ENCODE peak calls at places on chromosomes 7 and 10, in six cellular contexts. G, E, N, Z, U and D are unnamed samples.
A peak's percentile ranks its signal among the peaks of the same experiment; 100 is the strongest.

GRCh38 chr10:132111871-132112341 is 46.2 kb downstream of the JAKMIP3 start:
- DNase-seq in E (no peak), Z (peak; percentile 34), N (no peak), U (peak; percentile 43), G (no peak), D (no peak)

GRCh38 chr10:15168296-15168780 is at the start of gene NMT2:
- DNase-seq in Z (no peak), N (peak; percentile 89), E (no peak), U (no peak), G (peak; percentile 62), D (peak; percentile 84)

GRCh38 chr7:987909-988308 is 4.9 kb downstream of the CYP2W1 start:
- DNase-seq in Z (no peak), U (no peak), G (no peak), E (no peak), N (no peak), D (no peak)

GRCh38 chr7:117907058-117907633 is 33.9 kb upstream of the CTTNBP2 start:
- DNase-seq in Z (no peak), U (no peak), E (no peak), N (no peak), G (no peak), D (no peak)

GRCh38 chr7:73980206-73980605 is 47.8 kb upstream of the ELN start:
- DNase-seq in G (no peak), N (no peak), Z (no peak), U (no peak), E (no peak), D (no peak)

GRCh38 chr7:71801996-71802395 is 610.1 kb downstream of the CALN1 start:
- DNase-seq in G (no peak), U (no peak), N (no peak), Z (no peak), E (no peak), D (no peak)

GRCh38 chr7:106563466-106564150 is 97.3 kb downstream of the CCDC71L start:
- DNase-seq in E (no peak), N (no peak), U (no peak), Z (no peak), G (no peak), D (no peak)

GRCh38 chr10:34821587-34822585 is 6.8 kb upstream of the PARD3 start:
- DNase-seq in Z (no peak), N (no peak), E (no peak), G (peak; percentile 53), U (no peak), D (no peak)

GRCh38 chr7:121428857-121429489 is 32.9 kb upstream of the FAM3C start:
- DNase-seq in Z (no peak), N (no peak), U (no peak), G (peak; percentile 38), E (no peak), D (no peak)

GRCh38 chr7:129874722-129875121 is 78.0 kb downstream of the UBE2H start:
- DNase-seq in Z (no peak), N (no peak), G (no peak), U (no peak), E (no peak), D (no peak)

GRCh38 chr10:103493362-103493871 is at the start of gene NEURL1:
- DNase-seq in N (peak; percentile 62), E (no peak), G (no peak), U (no peak), Z (peak; percentile 60), D (no peak)

GRCh38 chr7:5430612-5430947 is 6.9 kb upstream of the TNRC18 start:
- DNase-seq in U (no peak), N (no peak), Z (no peak), G (no peak), E (no peak), D (no peak)
- H3K27ac ChIP-seq in U (no peak overlapping the region), N (no peak overlapping the region), Z (no peak overlapping the region), G (peak overlapping the region; percentile 94), E (no peak overlapping the region), D (no peak overlapping the region)

DNA sequence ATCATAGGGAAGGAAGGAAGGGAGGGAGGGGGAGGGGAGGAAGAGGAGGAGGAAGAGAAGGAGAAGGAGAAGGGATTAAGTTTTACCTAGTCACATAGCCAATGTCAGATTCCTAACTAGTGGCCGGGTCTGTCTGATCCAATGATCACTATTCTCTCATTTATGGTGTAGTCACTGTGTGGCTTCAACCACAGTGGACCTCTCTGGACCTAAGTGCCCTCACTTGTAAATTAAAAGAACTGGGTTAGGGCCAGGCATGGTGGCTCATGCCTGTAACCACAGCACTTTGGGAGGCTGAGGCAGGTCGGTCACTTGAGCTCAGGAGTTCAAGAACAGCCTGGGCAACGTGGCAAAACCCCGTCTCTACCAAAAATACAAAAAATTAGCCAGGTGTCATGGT is 6.6 kb upstream of the SERPINE1 start:
- DNase-seq in Z (no peak), U (no peak), N (no peak), E (no peak), G (no peak), D (no peak)
- H3K4me1 ChIP-seq in Z (peaks cover 7% of the 10 kb centered on the region), U (no peaks in the 10 kb centered on the region), N (peaks cover 7% of the 10 kb centered on the region), E (peaks cover 86% of the 10 kb centered on the region), G (peaks cover 83% of the 10 kb centered on the region), D (no peaks in the 10 kb centered on the region)

DNA sequence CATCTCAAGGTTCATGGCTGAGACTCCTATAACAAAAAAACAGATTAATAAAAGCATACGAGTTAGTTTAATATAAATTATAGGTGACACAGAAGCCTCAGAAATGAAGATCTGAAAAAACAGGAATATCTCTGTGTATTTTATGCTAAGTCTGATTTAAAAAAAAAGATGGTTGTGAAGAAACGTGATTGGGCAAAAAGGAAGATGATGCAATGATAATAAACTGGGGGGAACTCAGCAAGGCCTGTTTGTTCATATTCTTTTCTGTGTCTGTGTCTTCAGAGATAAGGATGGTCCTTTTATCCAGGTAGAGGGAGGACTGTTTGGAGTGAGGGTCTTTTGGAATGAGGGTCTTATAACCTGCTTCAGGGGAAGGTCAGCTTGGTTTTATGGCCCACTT is 25.9 kb downstream of the TAC1 start:
- DNase-seq in Z (no peak), U (no peak), G (no peak), E (no peak), N (no peak), D (no peak)
- H3K9me3 ChIP-seq in Z (no peaks in the 10 kb centered on the region), U (no peaks in the 10 kb centered on the region), G (no peaks in the 10 kb centered on the region), E (no peaks in the 10 kb centered on the region), N (no peaks in the 10 kb centered on the region), D (no peaks in the 10 kb centered on the region)

DNA sequence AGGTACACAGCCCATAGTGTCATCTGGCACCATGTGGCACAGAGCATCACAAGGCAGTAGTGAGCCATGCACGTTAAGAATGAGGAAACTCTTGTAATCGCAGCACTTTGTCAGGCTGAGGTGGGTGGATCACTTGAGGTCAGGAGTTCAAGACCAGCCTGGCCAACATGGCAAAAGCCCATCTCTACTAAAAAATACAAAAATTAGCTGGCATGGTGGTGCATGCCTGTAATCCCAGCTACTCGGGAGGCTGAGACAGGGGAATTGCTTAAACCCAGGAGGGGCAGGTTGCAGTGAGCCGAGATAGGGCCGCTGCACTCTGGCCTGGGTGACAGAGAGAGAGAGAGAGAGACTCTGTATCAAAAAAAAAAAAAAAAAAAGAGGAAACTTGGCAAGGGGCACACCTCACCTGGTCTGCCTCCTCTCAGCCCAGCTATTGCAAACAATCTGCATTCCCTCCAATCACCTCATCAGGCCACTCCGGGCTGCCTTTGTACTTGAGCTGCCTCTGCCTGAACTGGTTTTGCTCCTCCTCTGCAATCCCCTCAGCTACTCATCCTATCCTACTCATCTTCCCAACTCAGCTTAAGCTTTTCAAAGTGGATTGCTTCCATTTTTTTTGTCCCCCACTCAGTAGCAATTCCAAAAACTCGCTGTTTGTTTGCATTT is 46.0 kb upstream of the OPTN start:
- DNase-seq in Z (no peak), E (no peak), N (peak; percentile 58), U (no peak), G (no peak), D (no peak)
- H3K27ac ChIP-seq in Z (no peak overlapping the region), E (no peak overlapping the region), N (no peak overlapping the region), U (no peak overlapping the region), G (no peak overlapping the region), D (no peak overlapping the region)

DNA sequence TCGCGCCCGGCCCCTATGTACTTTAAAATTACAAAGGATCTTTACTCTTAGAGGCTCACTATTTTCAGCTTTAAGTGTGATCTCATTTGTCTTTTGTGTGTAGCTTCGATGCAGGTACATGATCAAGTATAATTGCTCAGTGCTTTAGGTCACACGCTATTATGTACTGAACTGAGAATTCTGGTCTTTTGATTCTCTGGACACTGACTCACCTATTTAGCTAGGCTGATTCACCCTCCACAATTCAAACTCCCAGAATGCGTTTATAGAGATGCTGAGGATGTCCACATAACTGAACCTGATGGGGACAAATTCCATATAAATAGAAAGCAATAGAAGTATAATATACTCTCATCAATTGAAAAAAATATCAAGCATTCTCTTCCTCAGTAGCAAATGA is 57.8 kb downstream of the PRKCQ start:
- DNase-seq in Z (no peak), E (peak; percentile 4), N (no peak), U (no peak), G (no peak), D (no peak)
- H3K4me1 ChIP-seq in Z (peaks cover 38% of the 10 kb centered on the region), E (no peaks in the 10 kb centered on the region), N (no peaks in the 10 kb centered on the region), U (no peaks in the 10 kb centered on the region), G (no peaks in the 10 kb centered on the region), D (peaks cover 35% of the 10 kb centered on the region)

DNA sequence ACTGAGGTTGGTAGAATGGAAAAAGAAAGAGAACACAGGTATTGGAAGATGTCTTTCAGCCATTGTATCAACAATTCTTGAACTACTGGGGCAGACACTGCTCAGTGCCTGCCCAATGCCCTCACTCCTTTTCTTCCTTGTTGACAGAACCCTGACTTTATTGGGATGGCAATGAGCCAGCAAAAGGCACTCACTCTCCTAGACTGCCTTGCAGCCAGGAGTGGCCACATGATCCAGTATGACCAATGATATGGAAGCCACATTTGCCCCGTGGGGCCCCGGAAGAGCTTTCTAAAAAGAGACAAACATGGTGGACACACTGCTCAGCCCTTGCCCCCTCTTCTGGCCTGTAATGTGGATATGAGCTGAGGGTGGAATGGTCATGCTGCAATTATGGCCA is 88.6 kb upstream of the ZNF716 start:
- DNase-seq in G (no peak), U (no peak), Z (no peak), E (no peak), N (no peak), D (no peak)
- H3K9me3 ChIP-seq in G (no peaks in the 10 kb centered on the region), U (no peaks in the 10 kb centered on the region), Z (no peaks in the 10 kb centered on the region), E (peaks cover 3% of the 10 kb centered on the region), N (peaks cover 94% of the 10 kb centered on the region), D (peaks cover 29% of the 10 kb centered on the region)

GRCh38 chr7:42090806-42091205 is 146.2 kb downstream of the GLI3 start:
- DNase-seq in G (no peak), Z (no peak), E (no peak), U (no peak), N (no peak), D (no peak)
- H3K27ac ChIP-seq in G (no peak overlapping the region), Z (no peak overlapping the region), E (no peak overlapping the region), U (no peak overlapping the region), N (no peak overlapping the region), D (no peak overlapping the region)

DNA sequence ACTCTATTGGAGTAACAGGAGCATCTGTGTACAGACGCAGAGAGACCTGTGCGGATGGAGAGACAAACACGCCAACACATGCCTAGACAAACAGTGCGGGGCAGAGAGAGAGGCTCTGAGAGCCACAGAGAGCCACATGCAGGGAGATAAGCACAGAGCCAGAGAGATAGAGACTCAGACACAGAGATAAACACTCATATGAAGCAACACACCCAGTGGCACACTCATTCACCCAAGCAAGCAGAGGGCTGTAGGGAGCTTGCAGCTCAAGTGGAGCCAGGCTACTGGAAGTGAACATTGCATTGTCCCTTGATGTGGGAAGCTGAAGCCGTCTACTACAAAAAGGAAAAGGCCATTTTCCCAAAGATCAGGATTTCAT is 46.6 kb upstream of the PODXL start:
- DNase-seq in Z (no peak), U (no peak), N (no peak), E (no peak), G (no peak), D (no peak)
- H3K4me1 ChIP-seq in Z (no peaks in the 10 kb centered on the region), U (no peaks in the 10 kb centered on the region), N (peaks cover 18% of the 10 kb centered on the region), E (peaks cover 34% of the 10 kb centered on the region), G (peaks cover 42% of the 10 kb centered on the region), D (no peaks in the 10 kb centered on the region)